ENCODE peak calls at places on chromosomes 16 and 17, in four cellular contexts. One of them, this sample, is unnamed.

GRCh38 chr16:19411298-19411697 is 6.4 kb upstream of the TMC5 start:
- DNase-seq in H9: no peak
- DNase-seq in Peyer's patch: no peak
- DNase-seq in prostate gland: no peak
- DNase-seq in this sample: no peak

GRCh38 chr16:88951501-88951900 is 25.5 kb downstream of the CBFA2T3 start:
- DNase-seq in Peyer's patch: no peak
- DNase-seq in prostate gland: no peak
- DNase-seq in H9: no peak
- DNase-seq in this sample: no peak

GRCh38 chr16:20348365-20349185 is 3.9 kb downstream of the UMOD start:
- DNase-seq in Peyer's patch: no peak
- DNase-seq in H9: peak; percentile 91
- DNase-seq in prostate gland: peak; percentile 35
- DNase-seq in this sample: no peak

GRCh38 chr16:86975445-86975844 is 341.7 kb downstream of the C16orf95 start:
- DNase-seq in H9: peak; percentile 85
- DNase-seq in Peyer's patch: no peak
- DNase-seq in prostate gland: no peak
- DNase-seq in this sample: no peak

GRCh38 chr16:76784530-76784929 is 406.5 kb upstream of the MON1B start:
- DNase-seq in H9: no peak
- DNase-seq in prostate gland: no peak
- DNase-seq in Peyer's patch: no peak
- DNase-seq in this sample: no peak

GRCh38 chr16:50711862-50712567 is 18.6 kb downstream of the NOD2 start:
- DNase-seq in Peyer's patch: no peak
- DNase-seq in H9: no peak
- DNase-seq in prostate gland: peak; percentile 34
- DNase-seq in this sample: no peak

GRCh38 chr17:16491703-16492612 is at the start of gene LRRC75A:
- DNase-seq in H9: peak; percentile 80
- DNase-seq in prostate gland: peak; percentile 21
- DNase-seq in Peyer's patch: peak; percentile 68
- DNase-seq in this sample: no peak

GRCh38 chr17:20925091-20925490 is 117.7 kb downstream of the USP22 start:
- DNase-seq in H9: no peak
- DNase-seq in Peyer's patch: no peak
- DNase-seq in prostate gland: no peak
- DNase-seq in this sample: no peak

GRCh38 chr17:44677136-44677535 is 12.4 kb downstream of the CCDC43 start:
- DNase-seq in Peyer's patch: no peak
- DNase-seq in prostate gland: no peak
- DNase-seq in H9: no peak
- DNase-seq in this sample: no peak

GRCh38 chr17:5126719-5127488 is 11.1 kb downstream of the USP6 start:
- DNase-seq in Peyer's patch: no peak
- DNase-seq in H9: no peak
- DNase-seq in prostate gland: no peak
- DNase-seq in this sample: no peak

GRCh38 chr16:15055141-15056053 is 477 bp downstream of the NTAN1 start:
- DNase-seq in H9: no peak
- DNase-seq in Peyer's patch: peak; percentile 85
- DNase-seq in prostate gland: no peak
- DNase-seq in this sample: no peak

GRCh38 chr17:55717898-55718735 is 4.5 kb downstream of the TMEM100 start:
- DNase-seq in prostate gland: peak; percentile 70
- DNase-seq in H9: peak; percentile 82
- DNase-seq in Peyer's patch: peak; percentile 93
- DNase-seq in this sample: no peak

GRCh38 chr17:18184143-18185007 is 747 bp downstream of the ALKBH5 start:
- DNase-seq in H9: peak; percentile 61
- DNase-seq in prostate gland: peak; percentile 27
- DNase-seq in Peyer's patch: peak; percentile 82
- DNase-seq in this sample: no peak

GRCh38 chr16:55641430-55642056 is 14.2 kb upstream of the SLC6A2 start:
- DNase-seq in prostate gland: no peak
- DNase-seq in Peyer's patch: no peak
- DNase-seq in H9: peak; percentile 12
- DNase-seq in this sample: no peak

GRCh38 chr17:42133461-42134041 is 10.9 kb downstream of the HSPB9 start:
- DNase-seq in H9: no peak
- DNase-seq in Peyer's patch: peak; percentile 93
- DNase-seq in prostate gland: no peak
- DNase-seq in this sample: no peak

GRCh38 chr17:17028059-17028877 is 14.0 kb upstream of the MPRIP start:
- DNase-seq in H9: peak; percentile 96
- DNase-seq in Peyer's patch: peak; percentile 96
- DNase-seq in prostate gland: peak; percentile 54
- DNase-seq in this sample: no peak

GRCh38 chr16:21301168-21301894 is 23.2 kb upstream of the CRYM start:
- DNase-seq in H9: peak; percentile 86
- DNase-seq in Peyer's patch: peak; percentile 90
- DNase-seq in prostate gland: peak; percentile 88
- DNase-seq in this sample: no peak

GRCh38 chr17:38729886-38730525 is at the start of gene CISD3:
- DNase-seq in prostate gland: peak; percentile 81
- DNase-seq in Peyer's patch: peak; percentile 94
- DNase-seq in H9: peak; percentile 86
- DNase-seq in this sample: peak; percentile 67

GRCh38 chr17:39150104-39150634 is 1.3 kb downstream of the PLXDC1 start:
- DNase-seq in H9: no peak
- DNase-seq in prostate gland: no peak
- DNase-seq in Peyer's patch: no peak
- DNase-seq in this sample: no peak

GRCh38 chr17:46109603-46110189 is 83.5 kb downstream of the KANSL1 start:
- DNase-seq in Peyer's patch: no peak
- DNase-seq in prostate gland: no peak
- DNase-seq in H9: no peak
- DNase-seq in this sample: no peak

GRCh38 chr16:2924901-2925820 is 13.4 kb downstream of the FLYWCH1 start:
- DNase-seq in prostate gland: no peak
- DNase-seq in Peyer's patch: no peak
- DNase-seq in H9: peak; percentile 86
- DNase-seq in this sample: no peak

DNA sequence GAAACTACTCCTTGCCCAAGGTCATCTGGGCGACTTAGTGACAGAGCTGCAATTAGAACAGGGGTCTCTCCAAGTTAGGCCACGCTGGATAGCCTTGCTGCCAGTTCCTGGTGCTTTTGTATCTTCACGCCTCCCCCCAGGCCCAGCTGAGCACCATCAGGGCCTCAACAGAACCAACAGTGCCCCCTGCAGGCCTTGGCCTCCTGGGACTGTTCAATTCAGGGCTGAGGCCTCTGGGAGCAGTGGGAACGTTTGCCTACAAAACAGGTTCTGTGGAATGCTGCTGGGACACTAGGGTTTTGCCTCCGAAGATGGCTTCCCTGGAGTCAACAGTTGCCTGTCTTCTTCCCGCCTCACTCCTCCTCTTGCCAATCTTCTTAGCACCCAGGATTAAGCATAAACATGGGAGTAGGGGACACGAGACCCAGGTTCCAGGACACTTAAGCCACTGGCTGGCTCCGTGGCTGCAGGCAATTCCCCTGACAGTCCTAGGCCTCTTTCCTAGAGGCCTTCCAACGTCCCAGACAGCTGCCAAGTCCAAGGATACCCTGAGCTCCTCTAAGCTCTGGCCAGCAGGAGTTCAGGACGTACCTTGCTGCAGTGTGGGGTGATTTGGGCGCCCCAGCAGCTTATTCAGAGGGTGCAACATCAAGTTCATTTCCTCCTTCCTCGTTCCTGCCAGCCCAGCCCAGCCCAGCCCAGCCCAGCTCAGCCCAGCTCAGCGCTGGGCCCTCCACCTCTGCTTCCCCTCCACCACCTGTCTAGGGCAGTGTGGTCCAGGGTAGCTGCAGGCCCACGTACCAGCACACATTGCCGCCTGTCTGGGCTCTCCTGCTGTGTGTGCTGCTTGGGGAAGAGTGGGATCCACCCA is 246.6 kb upstream of the RPL38 start:
- DNase-seq in prostate gland: no peak
- DNase-seq in H9: peak; percentile 95
- DNase-seq in Peyer's patch: peak; percentile 64
- DNase-seq in this sample: no peak
- TF ChIP-seq CTCF in prostate gland: peak; percentile 21
- TF ChIP-seq CTCF in H9: peak; percentile 91
- TF ChIP-seq CTCF in Peyer's patch: no peak
- TF ChIP-seq CTCF in this sample: peak; percentile 17

GRCh38 chr16:66918803-66919568 is at the start of gene CDH16:
- DNase-seq in prostate gland: no peak
- DNase-seq in H9: no peak
- DNase-seq in Peyer's patch: peak; percentile 64
- DNase-seq in this sample: no peak
- TF ChIP-seq CTCF in prostate gland: no peak
- TF ChIP-seq CTCF in H9: no peak
- TF ChIP-seq CTCF in Peyer's patch: no peak
- TF ChIP-seq CTCF in this sample: no peak

GRCh38 chr16:48864055-48864454 is 254.1 kb upstream of the N4BP1 start:
- DNase-seq in prostate gland: no peak
- DNase-seq in Peyer's patch: no peak
- DNase-seq in H9: peak; percentile 41
- DNase-seq in this sample: no peak
- TF ChIP-seq CTCF in prostate gland: no peak
- TF ChIP-seq CTCF in Peyer's patch: no peak
- TF ChIP-seq CTCF in H9: peak; percentile 51
- TF ChIP-seq CTCF in this sample: no peak

GRCh38 chr17:14200354-14200753 is 36.3 kb downstream of the CDRT15 start:
- DNase-seq in Peyer's patch: no peak
- DNase-seq in prostate gland: no peak
- DNase-seq in H9: no peak
- DNase-seq in this sample: no peak

GRCh38 chr17:14198575-14198974 is 38.1 kb downstream of the CDRT15 start:
- DNase-seq in H9: no peak
- DNase-seq in prostate gland: no peak
- DNase-seq in Peyer's patch: no peak
- DNase-seq in this sample: no peak

GRCh38 chr17:14197582-14197981 is 39.1 kb downstream of the CDRT15 start:
- DNase-seq in prostate gland: no peak
- DNase-seq in Peyer's patch: peak; percentile 72
- DNase-seq in H9: no peak
- DNase-seq in this sample: no peak

GRCh38 chr17:14196337-14196997 is 40.2 kb downstream of the CDRT15 start:
- DNase-seq in prostate gland: no peak
- DNase-seq in Peyer's patch: no peak
- DNase-seq in H9: no peak
- DNase-seq in this sample: no peak

DNA sequence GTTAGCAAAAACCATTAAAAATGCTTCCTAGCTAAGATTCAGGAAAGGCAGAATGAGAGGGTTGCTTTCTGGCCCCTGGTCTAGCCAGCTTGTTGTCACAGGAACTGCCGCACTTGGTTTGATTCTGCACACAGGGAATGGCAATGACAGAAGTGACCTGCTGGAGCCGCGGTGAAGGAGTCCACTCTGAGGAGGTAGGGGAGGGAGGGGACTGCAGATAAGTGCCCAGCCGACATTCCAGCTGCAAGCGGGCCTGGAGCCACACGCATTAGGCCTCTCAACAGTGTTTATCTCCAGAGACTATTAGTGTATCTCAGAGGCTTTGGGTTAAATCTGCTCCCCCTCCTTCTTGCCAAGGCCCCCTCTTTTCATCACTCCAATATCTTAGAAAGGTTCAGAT is 38.6 kb downstream of the CDRT15 start:
- DNase-seq in Peyer's patch: no peak
- DNase-seq in H9: peak; percentile 50
- DNase-seq in prostate gland: no peak
- DNase-seq in this sample: no peak
- TF ChIP-seq CTCF in Peyer's patch: no peak
- TF ChIP-seq CTCF in H9: no peak
- TF ChIP-seq CTCF in prostate gland: no peak
- TF ChIP-seq CTCF in this sample: no peak

DNA sequence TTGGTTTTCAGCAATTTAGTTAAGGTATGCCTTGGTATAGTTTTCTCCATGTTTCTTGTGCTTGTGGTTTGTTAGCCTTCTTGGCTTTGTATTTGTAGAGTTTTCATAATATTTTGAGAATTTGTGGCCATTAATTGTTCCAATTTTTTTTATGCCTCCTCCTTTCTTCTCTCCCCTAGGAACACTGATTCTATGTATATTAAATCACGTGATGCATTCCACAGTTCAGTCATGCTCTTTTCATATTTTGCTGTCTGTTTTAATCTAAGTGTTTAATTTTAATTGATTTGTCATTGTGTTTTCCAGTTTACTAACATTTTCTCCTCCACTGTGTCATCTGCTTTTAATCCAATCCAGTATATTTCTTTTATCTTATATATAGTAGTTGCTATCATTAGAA is 263.6 kb downstream of the SHISA9 start:
- DNase-seq in prostate gland: no peak
- DNase-seq in H9: no peak
- DNase-seq in Peyer's patch: no peak
- DNase-seq in this sample: no peak
- TF ChIP-seq CTCF in prostate gland: no peak
- TF ChIP-seq CTCF in H9: no peak
- TF ChIP-seq CTCF in Peyer's patch: no peak
- TF ChIP-seq CTCF in this sample: no peak

DNA sequence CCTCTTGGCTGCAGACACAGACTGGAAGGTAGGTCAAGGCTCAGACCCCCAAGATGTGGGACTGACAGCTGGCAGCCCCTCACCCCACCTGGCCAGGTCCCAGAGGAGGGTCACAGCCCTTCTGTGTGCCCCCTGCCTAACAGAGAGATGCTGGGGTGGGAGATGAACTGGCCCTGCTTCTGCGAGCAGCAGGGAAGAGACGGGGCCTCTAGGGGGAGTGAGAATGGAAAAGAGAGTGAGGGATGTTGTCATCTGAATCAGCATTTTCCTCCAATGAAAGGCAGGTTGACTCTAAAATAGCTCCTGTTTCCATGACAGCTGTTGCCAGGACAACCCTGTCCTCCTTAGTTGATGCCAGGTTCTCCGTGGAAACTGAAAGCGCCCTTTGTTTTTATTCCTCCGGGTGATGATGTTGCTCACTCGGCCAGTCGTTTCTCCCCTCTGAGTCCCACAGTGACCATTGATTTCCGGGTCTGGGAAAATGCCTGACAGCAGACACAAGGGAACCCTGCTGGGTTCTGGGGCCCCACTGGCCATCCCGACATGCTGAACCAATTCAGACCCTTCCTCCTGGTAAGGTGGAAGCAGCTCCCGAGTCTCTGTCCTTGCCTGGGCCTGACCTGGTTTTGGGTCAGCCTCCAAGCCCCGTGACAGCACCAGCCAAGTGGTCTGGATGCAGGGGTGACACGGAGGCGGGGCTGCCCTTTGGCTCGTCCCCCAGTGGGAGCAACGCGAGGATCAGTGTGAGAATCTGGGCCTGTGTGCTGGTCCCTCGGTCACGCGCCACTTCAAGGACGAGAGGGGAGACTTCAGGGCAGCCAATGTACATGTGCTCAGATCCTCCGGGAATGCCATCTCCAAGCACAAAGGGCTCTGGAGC is 4.7 kb upstream of the NDRG4 start:
- DNase-seq in Peyer's patch: peak; percentile 65
- DNase-seq in H9: peak; percentile 91
- DNase-seq in prostate gland: no peak
- DNase-seq in this sample: peak; percentile 92
- TF ChIP-seq CTCF in Peyer's patch: no peak
- TF ChIP-seq CTCF in H9: peak; percentile 72
- TF ChIP-seq CTCF in prostate gland: no peak
- TF ChIP-seq CTCF in this sample: peak; percentile 79